ENCODE peak calls at places on chromosomes 7 and 10, in five cellular contexts. One of them, this sample, is unnamed.

GRCh38 chr7:96826089-96826488 is 116.4 kb upstream of the SEM1 start:
- DNase-seq in Calu3: peak
- DNase-seq in cerebellar cortex: no peak
- DNase-seq in fibroblast of mammary gland: no peak
- DNase-seq in A549: no peak
- DNase-seq in this sample: no peak

GRCh38 chr10:120601999-120602398 is 145.0 kb downstream of the PLPP4 start:
- DNase-seq in fibroblast of mammary gland: no peak
- DNase-seq in Calu3: no peak
- DNase-seq in A549: no peak
- DNase-seq in cerebellar cortex: no peak
- DNase-seq in this sample: no peak

GRCh38 chr7:77253151-77253550 is 53.5 kb upstream of the FGL2 start:
- DNase-seq in Calu3: no peak
- DNase-seq in A549: no peak
- DNase-seq in fibroblast of mammary gland: no peak
- DNase-seq in cerebellar cortex: no peak
- DNase-seq in this sample: no peak

GRCh38 chr7:137440434-137440830 is 96.9 kb upstream of the PTN start:
- DNase-seq in cerebellar cortex: no peak
- DNase-seq in Calu3: no peak
- DNase-seq in fibroblast of mammary gland: no peak
- DNase-seq in A549: no peak
- DNase-seq in this sample: no peak

GRCh38 chr10:69359089-69360025 is 57.4 kb downstream of the TACR2 start:
- DNase-seq in A549: no peak
- DNase-seq in cerebellar cortex: no peak
- DNase-seq in Calu3: no peak
- DNase-seq in fibroblast of mammary gland: peak
- DNase-seq in this sample: no peak

GRCh38 chr10:62614389-62615157 is 189.9 kb upstream of the ADO start:
- DNase-seq in cerebellar cortex: no peak
- DNase-seq in Calu3: no peak
- DNase-seq in A549: no peak
- DNase-seq in fibroblast of mammary gland: peak
- DNase-seq in this sample: no peak

GRCh38 chr10:77564781-77565589 is 72.6 kb downstream of the KCNMA1 start:
- DNase-seq in fibroblast of mammary gland: peak
- DNase-seq in cerebellar cortex: no peak
- DNase-seq in A549: peak
- DNase-seq in Calu3: no peak
- DNase-seq in this sample: no peak

GRCh38 chr7:102063736-102064135 is 222.9 kb upstream of the SH2B2 start:
- DNase-seq in A549: peak
- DNase-seq in cerebellar cortex: no peak
- DNase-seq in fibroblast of mammary gland: peak
- DNase-seq in Calu3: peak
- DNase-seq in this sample: peak

GRCh38 chr10:51170518-51171245 is 96.4 kb downstream of the PRKG1 start:
- DNase-seq in A549: no peak
- DNase-seq in fibroblast of mammary gland: peak
- DNase-seq in Calu3: no peak
- DNase-seq in cerebellar cortex: no peak
- DNase-seq in this sample: no peak

GRCh38 chr7:96300487-96300886 is 21.4 kb downstream of the SLC25A13 start:
- DNase-seq in A549: no peak
- DNase-seq in Calu3: no peak
- DNase-seq in fibroblast of mammary gland: no peak
- DNase-seq in cerebellar cortex: no peak
- DNase-seq in this sample: no peak

GRCh38 chr7:45582868-45583277 is 8.7 kb downstream of the ADCY1 start:
- DNase-seq in A549: no peak
- DNase-seq in fibroblast of mammary gland: no peak
- DNase-seq in cerebellar cortex: no peak
- DNase-seq in Calu3: no peak
- DNase-seq in this sample: no peak

GRCh38 chr7:11970132-11970531 is 138.1 kb upstream of the THSD7A start:
- DNase-seq in A549: no peak
- DNase-seq in Calu3: no peak
- DNase-seq in fibroblast of mammary gland: no peak
- DNase-seq in cerebellar cortex: no peak
- DNase-seq in this sample: no peak

GRCh38 chr10:42982886-42983594 is 93.8 kb upstream of the RET start:
- DNase-seq in cerebellar cortex: no peak
- DNase-seq in Calu3: no peak
- DNase-seq in fibroblast of mammary gland: no peak
- DNase-seq in A549: no peak
- DNase-seq in this sample: no peak

GRCh38 chr10:49742683-49743463 is 19.2 kb downstream of the OGDHL start:
- DNase-seq in cerebellar cortex: no peak
- DNase-seq in fibroblast of mammary gland: no peak
- DNase-seq in Calu3: no peak
- DNase-seq in A549: no peak
- DNase-seq in this sample: peak

GRCh38 chr10:89478085-89478738 is 57.2 kb downstream of the SLC16A12 start:
- DNase-seq in A549: no peak
- DNase-seq in Calu3: peak
- DNase-seq in cerebellar cortex: no peak
- DNase-seq in fibroblast of mammary gland: no peak
- DNase-seq in this sample: no peak

GRCh38 chr10:15704581-15704968 is 15.1 kb downstream of the ITGA8 start:
- DNase-seq in cerebellar cortex: no peak
- DNase-seq in Calu3: no peak
- DNase-seq in fibroblast of mammary gland: peak
- DNase-seq in A549: no peak
- DNase-seq in this sample: no peak

GRCh38 chr10:90920986-90921643 is at the start of gene ANKRD1:
- DNase-seq in Calu3: peak
- DNase-seq in A549: peak
- DNase-seq in cerebellar cortex: no peak
- DNase-seq in fibroblast of mammary gland: peak
- DNase-seq in this sample: peak

GRCh38 chr10:102519246-102519805 is 15.6 kb downstream of the SUFU start:
- DNase-seq in A549: no peak
- DNase-seq in fibroblast of mammary gland: no peak
- DNase-seq in Calu3: no peak
- DNase-seq in cerebellar cortex: no peak
- DNase-seq in this sample: no peak

GRCh38 chr10:97475936-97476594 is 22.2 kb downstream of the MMS19 start:
- DNase-seq in A549: no peak
- DNase-seq in fibroblast of mammary gland: peak
- DNase-seq in cerebellar cortex: no peak
- DNase-seq in Calu3: no peak
- DNase-seq in this sample: no peak

GRCh38 chr10:69801094-69801433 is 642 bp upstream of the COL13A1 start:
- DNase-seq in A549: peak
- DNase-seq in fibroblast of mammary gland: peak
- DNase-seq in Calu3: peak
- DNase-seq in cerebellar cortex: peak
- DNase-seq in this sample: no peak

GRCh38 chr7:106176414-106177294 is 64.5 kb upstream of the SYPL1 start:
- DNase-seq in Calu3: peak
- DNase-seq in cerebellar cortex: peak
- DNase-seq in A549: peak
- DNase-seq in fibroblast of mammary gland: peak
- DNase-seq in this sample: peak

GRCh38 chr7:151014950-151015349 is 9.3 kb downstream of the ATG9B start:
- DNase-seq in A549: no peak
- DNase-seq in fibroblast of mammary gland: peak
- DNase-seq in cerebellar cortex: no peak
- DNase-seq in Calu3: no peak
- DNase-seq in this sample: peak

GRCh38 chr7:42385912-42386311 is 148.9 kb upstream of the GLI3 start:
- DNase-seq in A549: no peak
- DNase-seq in fibroblast of mammary gland: no peak
- DNase-seq in cerebellar cortex: no peak
- DNase-seq in Calu3: no peak
- DNase-seq in this sample: no peak

GRCh38 chr7:91883676-91884362 is 3.3 kb upstream of the MTERF1 start:
- DNase-seq in Calu3: no peak
- DNase-seq in A549: no peak
- DNase-seq in fibroblast of mammary gland: no peak
- DNase-seq in cerebellar cortex: no peak
- DNase-seq in this sample: no peak

GRCh38 chr10:70729763-70730357 is 55.3 kb downstream of the TBATA start:
- DNase-seq in fibroblast of mammary gland: no peak
- DNase-seq in A549: no peak
- DNase-seq in cerebellar cortex: peak
- DNase-seq in Calu3: no peak
- DNase-seq in this sample: no peak

GRCh38 chr7:67696124-67696523 is 699.5 kb downstream of the TYW1 start:
- DNase-seq in cerebellar cortex: no peak
- DNase-seq in A549: no peak
- DNase-seq in Calu3: no peak
- DNase-seq in fibroblast of mammary gland: no peak
- DNase-seq in this sample: no peak

GRCh38 chr7:73827568-73828106 is 3.2 kb upstream of the CLDN4 start:
- DNase-seq in A549: no peak
- DNase-seq in cerebellar cortex: peak
- DNase-seq in fibroblast of mammary gland: no peak
- DNase-seq in Calu3: peak
- DNase-seq in this sample: no peak

GRCh38 chr7:151138541-151138910 is 29.0 kb downstream of the GBX1 start:
- DNase-seq in cerebellar cortex: no peak
- DNase-seq in Calu3: no peak
- DNase-seq in fibroblast of mammary gland: no peak
- DNase-seq in A549: no peak
- DNase-seq in this sample: peak

GRCh38 chr10:132133449-132134291 is 53.1 kb upstream of the DPYSL4 start:
- DNase-seq in A549: no peak
- DNase-seq in fibroblast of mammary gland: no peak
- DNase-seq in cerebellar cortex: peak
- DNase-seq in Calu3: no peak
- DNase-seq in this sample: peak

GRCh38 chr7:35333265-35333664 is 79.4 kb upstream of the TBX20 start:
- DNase-seq in fibroblast of mammary gland: no peak
- DNase-seq in Calu3: no peak
- DNase-seq in cerebellar cortex: no peak
- DNase-seq in A549: no peak
- DNase-seq in this sample: no peak